ENCODE peak calls at places on chromosome 20, in four cellular contexts. V is HepG2, K is GM12878, A is K562. C is an unnamed sample.

GRCh38 chr20:37071481-37071911 is 24.3 kb downstream of the RBL1 start:
- DNase-seq in A (no peak), V (no peak), K (peak), C (no peak)

GRCh38 chr20:12838261-12838866 is 170.4 kb upstream of the SPTLC3 start:
- DNase-seq in K (no peak), V (peak), A (no peak), C (peak)

GRCh38 chr20:10217517-10218410 is 866 bp upstream of the SNAP25 start:
- DNase-seq in V (no peak), A (no peak), K (no peak), C (peak)

GRCh38 chr20:49657118-49657901 is 56.4 kb downstream of the B4GALT5 start:
- DNase-seq in K (no peak), A (no peak), V (no peak), C (no peak)

GRCh38 chr20:16368645-16369292 is 204.5 kb downstream of the KIF16B start:
- DNase-seq in K (no peak), A (no peak), V (peak), C (no peak)

GRCh38 chr20:9467995-9468394 is 46.4 kb upstream of the LAMP5 start:
- DNase-seq in K (no peak), A (peak), V (peak), C (peak)

GRCh38 chr20:34639755-34640222 is 37.1 kb downstream of the PIGU start:
- DNase-seq in V (peak), K (no peak), A (no peak), C (no peak)

GRCh38 chr20:64101731-64102621 is 5.4 kb downstream of the NPBWR2 start:
- DNase-seq in V (no peak), K (no peak), A (peak), C (peak)

GRCh38 chr20:62641749-62642665 is at the start of gene SLCO4A1:
- DNase-seq in K (no peak), A (peak), V (peak), C (peak)

GRCh38 chr20:1998715-1999114 is 4.9 kb upstream of the PDYN start:
- DNase-seq in K (no peak), V (no peak), A (no peak), C (no peak)

GRCh38 chr20:2001119-2001518 is 7.3 kb upstream of the PDYN start:
- DNase-seq in V (no peak), A (no peak), K (no peak), C (no peak)

GRCh38 chr20:2002365-2002764 is 8.5 kb upstream of the PDYN start:
- DNase-seq in A (no peak), K (no peak), V (no peak), C (no peak)

GRCh38 chr20:1998193-1998520 is 4.3 kb upstream of the PDYN start:
- DNase-seq in A (no peak), V (no peak), K (no peak), C (no peak)

DNA sequence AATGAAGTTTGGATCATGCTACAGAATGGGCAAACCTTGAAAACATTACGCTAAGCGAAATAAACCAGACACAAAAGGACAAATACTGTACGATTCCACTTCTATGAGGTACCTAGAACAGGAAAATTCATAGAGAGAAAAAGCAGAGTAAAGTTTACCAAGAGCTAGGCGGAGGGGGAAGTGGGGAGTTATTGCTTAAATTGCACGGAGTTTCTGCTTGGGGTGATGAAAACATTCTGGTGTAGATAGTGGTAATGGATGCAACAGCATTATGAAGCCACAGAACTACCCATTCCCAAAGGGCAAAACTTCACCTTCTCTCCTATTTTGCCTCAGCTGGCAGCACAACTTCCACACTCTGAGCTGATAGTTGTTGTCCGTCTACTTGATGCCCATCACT is 6.4 kb upstream of the PDYN start:
- DNase-seq in A (no peak), V (no peak), K (no peak), C (no peak)
- TF ChIP-seq ATF2 in A (no peak), V (no peak), K (no peak), C (no peak)

GRCh38 chr20:19300395-19300794 is 88.0 kb downstream of the SLC24A3 start:
- DNase-seq in A (no peak), K (no peak), V (no peak), C (no peak)
- TF ChIP-seq ATF3 in A (no peak), K (no peak), V (no peak), C (no peak)

GRCh38 chr20:17663486-17663885 is 18.6 kb downstream of the RRBP1 start:
- DNase-seq in A (no peak), K (no peak), V (no peak), C (no peak)
- TF ChIP-seq NR2C2 in A (no peak), K (no peak), V (no peak), C (no peak)

GRCh38 chr20:53870426-53871199 is 199.8 kb downstream of the BCAS1 start:
- DNase-seq in A (no peak), K (no peak), V (no peak), C (no peak)

GRCh38 chr20:53872561-53873248 is 197.7 kb downstream of the BCAS1 start:
- DNase-seq in K (peak), V (no peak), A (no peak), C (no peak)

GRCh38 chr20:53873249-53873642 is 197.1 kb downstream of the BCAS1 start:
- DNase-seq in V (no peak), A (no peak), K (no peak), C (no peak)

GRCh38 chr20:53871541-53871940 is 198.9 kb downstream of the BCAS1 start:
- DNase-seq in K (no peak), V (no peak), A (no peak), C (no peak)

DNA sequence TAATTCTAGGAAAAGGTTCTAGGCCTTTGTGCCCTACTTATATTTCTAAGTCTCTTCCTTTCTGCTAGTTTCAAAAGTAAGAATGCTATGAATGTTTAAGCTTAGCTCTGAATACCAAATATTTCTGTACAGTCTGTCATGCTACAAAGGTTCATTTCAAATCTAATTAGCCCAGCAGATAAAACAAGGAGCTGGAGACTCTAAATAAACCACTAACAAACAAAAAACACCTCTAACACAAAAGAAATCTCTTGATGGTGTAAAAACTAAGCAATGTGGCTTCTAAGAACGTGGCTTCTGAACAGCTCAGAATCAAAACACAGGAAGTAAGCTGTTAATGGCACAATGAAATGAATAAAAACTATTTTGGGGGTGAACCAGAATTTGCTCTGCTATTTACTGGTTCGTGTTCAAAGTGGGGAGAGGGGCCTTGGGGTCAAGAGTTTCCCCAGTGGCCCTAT is 198.3 kb downstream of the BCAS1 start:
- DNase-seq in V (no peak), K (no peak), A (no peak), C (no peak)
- TF ChIP-seq ATF2 in V (no peak), K (no peak), A (no peak), C (no peak)

DNA sequence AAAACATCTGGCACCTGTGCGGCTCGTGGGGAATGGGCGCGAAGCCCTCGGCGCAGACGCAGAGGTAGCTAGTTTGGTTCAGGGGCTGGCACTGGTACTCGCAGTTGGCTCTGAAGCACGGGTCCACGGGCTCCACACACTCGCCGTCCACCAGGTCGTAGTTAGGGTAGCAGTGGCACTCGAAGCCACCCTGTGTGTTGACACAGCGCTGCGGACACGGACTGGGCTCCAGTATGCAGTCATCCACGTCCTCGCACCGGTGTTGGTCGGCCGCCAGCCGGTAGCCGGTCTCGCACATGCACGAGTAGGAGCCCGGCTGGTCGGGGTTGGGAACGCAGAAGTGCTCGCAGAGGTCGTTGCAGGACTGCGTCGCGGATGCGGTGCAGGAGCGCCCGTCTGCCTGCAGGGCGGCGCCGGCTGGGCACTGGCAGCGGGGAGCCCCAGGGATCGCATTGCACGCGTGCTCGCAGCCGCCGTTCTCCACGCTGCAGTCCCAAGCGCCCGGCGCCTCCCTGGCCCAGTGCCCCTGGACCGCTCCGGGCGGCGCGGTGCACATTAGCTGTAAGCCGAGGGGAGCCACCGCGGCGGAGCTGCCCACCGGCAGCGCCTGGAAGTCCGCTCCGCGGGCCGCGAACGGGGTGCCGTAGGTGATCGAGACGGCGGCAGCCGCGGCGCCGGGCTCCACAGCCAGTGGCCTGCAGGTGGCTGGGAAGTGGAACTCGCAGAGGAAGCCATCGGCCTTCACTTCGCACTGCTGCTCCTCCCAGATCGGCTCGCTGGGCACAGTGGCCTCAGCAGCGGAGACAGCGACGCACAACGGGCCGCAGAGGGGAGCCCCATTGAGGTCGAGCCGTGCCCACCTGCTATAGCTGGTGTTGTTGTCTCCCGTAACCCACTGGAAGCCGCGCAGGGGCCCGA is 930 bp downstream of the THBD start:
- DNase-seq in V (no peak), A (no peak), K (no peak), C (peak)
- TF ChIP-seq ATF3 in V (no peak), A (no peak), K (no peak), C (no peak)

DNA sequence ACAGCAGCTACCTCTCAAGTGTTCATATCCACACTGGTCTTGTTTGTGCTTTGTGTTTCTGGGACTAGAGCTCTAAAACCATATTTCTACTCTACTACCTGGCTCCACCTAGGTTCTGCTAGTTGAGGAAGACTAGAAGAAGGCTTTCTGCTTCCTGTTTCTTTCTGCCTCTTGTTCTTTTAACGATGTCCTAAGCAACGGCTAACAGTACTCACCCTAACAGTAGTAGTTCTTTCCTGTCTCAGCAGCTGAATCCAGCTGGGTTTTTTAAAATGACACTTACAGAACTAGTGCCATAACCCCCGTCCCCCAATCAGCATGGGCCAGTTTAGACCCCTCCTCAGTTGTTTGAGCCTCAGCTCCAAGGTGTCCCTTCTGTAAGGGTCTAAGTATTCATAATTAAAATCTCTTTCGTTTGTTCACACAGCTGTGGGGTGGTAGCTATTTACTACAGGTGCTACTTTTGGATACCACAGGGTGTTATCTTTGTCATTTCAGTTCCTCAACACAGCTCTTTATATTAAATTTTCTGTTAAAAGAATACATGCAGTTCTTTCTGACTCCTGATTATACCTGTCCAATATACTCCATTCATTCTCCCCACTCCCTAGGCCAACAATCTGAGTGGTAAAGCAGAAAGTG is 790.2 kb downstream of the DHX35 start:
- DNase-seq in K (no peak), A (no peak), V (no peak), C (no peak)
- TF ChIP-seq NR2C2 in K (no peak), A (no peak), V (no peak), C (no peak)

DNA sequence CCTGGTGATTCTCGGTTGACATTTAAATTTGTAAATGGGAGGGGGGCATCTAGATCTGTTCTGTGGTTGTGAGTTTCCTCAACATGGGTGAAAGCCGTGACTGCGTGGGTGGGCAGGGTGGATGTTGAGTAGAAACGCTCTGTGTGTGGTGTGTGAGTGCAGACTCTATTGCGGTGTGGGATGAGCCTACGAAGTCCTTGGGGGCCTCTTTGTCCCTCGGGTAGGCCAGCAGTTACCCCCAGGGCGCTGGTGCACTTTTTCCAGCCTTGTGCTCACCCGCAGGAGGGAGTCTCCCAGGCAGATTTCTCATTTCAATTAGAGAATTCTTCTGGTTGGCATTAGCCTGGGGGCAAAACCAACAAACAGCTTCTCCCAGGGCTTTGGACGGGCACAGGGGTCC is 10.6 kb downstream of the TOX2 start:
- DNase-seq in K (peak), V (no peak), A (no peak), C (no peak)
- TF ChIP-seq ATF2 in K (peak), V (no peak), A (no peak), C (no peak)

GRCh38 chr20:41443667-41444066 is 77.0 kb upstream of the EMILIN3 start:
- DNase-seq in A (no peak), V (no peak), K (no peak), C (no peak)
- TF ChIP-seq ATF3 in A (no peak), V (no peak), K (no peak), C (no peak)

GRCh38 chr20:20212675-20213096 is 155.2 kb upstream of the INSM1 start:
- DNase-seq in K (no peak), A (no peak), V (no peak), C (no peak)
- TF ChIP-seq NR2C2 in K (no peak), A (no peak), V (no peak), C (no peak)

C was measured in WTC11.